ENCODE peak calls at places on chromosomes 11 and 22, in four cellular contexts. H is activated naive CD8-positive, alpha-beta T cell treated with anti-CD3 and anti-CD28 coated beads for 36 hours; Q is T-cell; W is activated T-cell treated with anti-CD3 and anti-CD28 coated beads, Interleukin-2, amount 50 U/mL, for 24 hours. O is an unnamed sample.

GRCh38 chr11:110337570-110338193 is 41.3 kb upstream of the RDX start:
- DNase-seq in Q (no peak), W (no peak), H (peak), O (no peak)

GRCh38 chr11:122367809-122368231 is 251.8 kb upstream of the BLID start:
- DNase-seq in H (no peak), W (no peak), Q (no peak), O (no peak)

GRCh38 chr22:24105018-24105360 is 76.3 kb upstream of the SUSD2 start:
- DNase-seq in W (no peak), H (no peak), Q (no peak), O (no peak)

GRCh38 chr11:134468081-134468668 is 56.1 kb upstream of the B3GAT1 start:
- DNase-seq in W (no peak), H (no peak), Q (no peak), O (no peak)

GRCh38 chr11:110431212-110432073 is 1.7 kb downstream of the FDX1 start:
- DNase-seq in H (no peak), Q (no peak), W (no peak), O (no peak)

GRCh38 chr11:72013765-72014711 is 15.3 kb downstream of the IL18BP start:
- DNase-seq in H (no peak), W (peak), Q (no peak), O (no peak)

GRCh38 chr11:33444835-33445594 is 187.8 kb downstream of the HIPK3 start:
- DNase-seq in H (no peak), W (no peak), Q (no peak), O (peak)

GRCh38 chr11:19995131-19995530 is 165.1 kb downstream of the DBX1 start:
- DNase-seq in W (no peak), Q (no peak), H (no peak), O (no peak)

GRCh38 chr11:62242021-62242420 is at the start of gene SCGB1D2:
- DNase-seq in H (no peak), Q (no peak), W (no peak), O (no peak)

GRCh38 chr11:117625237-117625636 is 171.8 kb downstream of the DSCAML1 start:
- DNase-seq in W (no peak), H (no peak), Q (no peak), O (no peak)

GRCh38 chr11:1178906-1179305 is 21.2 kb downstream of the MUC5AC start:
- DNase-seq in H (no peak), Q (no peak), W (no peak), O (no peak)

GRCh38 chr11:131186629-131187075 is 183.8 kb upstream of the NTM start:
- DNase-seq in W (no peak), Q (no peak), H (no peak), O (no peak)

GRCh38 chr11:30310623-30311022 is 12.3 kb upstream of the ARL14EP start:
- DNase-seq in Q (no peak), W (no peak), H (no peak), O (no peak)

GRCh38 chr22:45834241-45834640 is 142.7 kb downstream of the WNT7B start:
- DNase-seq in W (no peak), H (no peak), Q (no peak), O (no peak)

GRCh38 chr11:65801153-65801987 is 14.5 kb downstream of the OVOL1 start:
- DNase-seq in H (no peak), Q (no peak), W (no peak), O (no peak)